ENCODE peak calls at places on chromosomes 13 and 19, in four cellular contexts. W is adrenal gland, S is left ventricle myocardium inferior, H is astrocyte of the cerebellum. Y is an unnamed sample.
A peak's percentile ranks its signal among the peaks of the same experiment; 100 is the strongest.

GRCh38 chr13:41706189-41706588 is 248.8 kb downstream of the RGCC start:
- DNase-seq in W (no peak), S (no peak), H (no peak), Y (no peak)

GRCh38 chr13:27450921-27451461 is 627 bp upstream of the MTIF3 start:
- DNase-seq in W (peak; percentile 37), S (peak; percentile 42), H (no peak), Y (peak; percentile 50)

GRCh38 chr19:751501-752341 is 809 bp downstream of the MISP start:
- DNase-seq in W (peak; percentile 44), S (no peak), H (no peak), Y (no peak)

GRCh38 chr13:75934889-75935288 is 298.8 kb downstream of the LMO7 start:
- DNase-seq in W (no peak), S (no peak), H (peak; percentile 33), Y (no peak)

GRCh38 chr19:18313398-18313797 is 9.5 kb downstream of the LSM4 start:
- DNase-seq in W (no peak), S (no peak), H (no peak), Y (no peak)

GRCh38 chr19:1445185-1445931 is 4.6 kb upstream of the APC2 start:
- DNase-seq in W (peak; percentile 62), S (peak; percentile 66), H (no peak), Y (peak; percentile 80)

GRCh38 chr13:25432686-25433085 is 60.9 kb downstream of the ATP8A2 start:
- DNase-seq in W (no peak), S (no peak), H (no peak), Y (no peak)

GRCh38 chr19:49301866-49302252 is 23.1 kb downstream of the SLC6A16 start:
- DNase-seq in W (no peak), S (no peak), H (no peak), Y (no peak)

GRCh38 chr13:44306401-44307192 is 67.0 kb upstream of the SERP2 start:
- DNase-seq in W (peak; percentile 72), S (peak; percentile 43), H (peak; percentile 96), Y (peak; percentile 25)

GRCh38 chr19:49361438-49362047 is 673 bp downstream of the TEAD2 start:
- DNase-seq in W (peak; percentile 80), S (peak; percentile 85), H (peak; percentile 53), Y (peak; percentile 79)

GRCh38 chr19:34213283-34213682 is 41.0 kb downstream of the LSM14A start:
- DNase-seq in W (no peak), S (no peak), H (no peak), Y (no peak)

DNA sequence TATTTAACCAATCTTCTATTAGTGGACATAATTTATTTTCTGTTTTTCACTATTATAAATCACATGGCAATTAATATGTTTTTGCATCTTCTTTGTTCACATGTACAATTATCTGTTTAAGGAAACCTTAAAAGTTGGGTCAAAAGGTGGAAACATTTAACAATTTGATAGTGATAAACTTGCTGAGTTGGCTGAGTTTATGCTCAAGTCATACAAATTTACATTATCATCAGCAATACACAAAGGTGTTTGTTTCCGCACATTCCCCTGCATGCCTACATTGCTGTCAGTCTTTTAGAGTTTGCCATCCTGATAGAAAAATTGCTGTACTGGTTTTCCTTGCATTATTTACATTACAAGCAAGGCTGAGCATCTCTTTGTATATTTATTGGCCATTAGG is 139.5 kb downstream of the KCNRG start:
- DNase-seq in W (no peak), S (no peak), H (no peak), Y (no peak)
- H3K4me3 ChIP-seq in W (no peak overlapping the region), S (no peak overlapping the region), H (no peak overlapping the region), Y (no peak overlapping the region)

DNA sequence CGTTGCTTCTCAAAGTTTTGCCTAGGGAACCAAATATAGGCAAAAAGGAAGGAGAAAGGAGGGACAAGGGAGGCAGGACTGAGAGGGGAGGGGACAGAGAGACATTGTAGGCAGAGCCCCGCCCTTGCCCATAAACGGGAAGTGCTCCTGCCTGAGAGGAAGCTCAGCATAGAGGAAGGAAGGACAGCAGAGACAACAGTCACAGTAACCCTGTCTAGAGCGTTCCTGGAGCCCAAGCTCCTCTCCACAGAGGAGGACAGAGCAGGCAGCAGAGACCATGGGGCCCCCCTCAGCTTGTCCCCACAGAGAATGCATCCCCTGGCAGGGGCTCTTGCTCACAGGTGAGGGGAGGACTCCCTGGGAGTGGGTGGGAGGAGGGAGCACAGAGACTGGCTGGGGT is at the start of gene CEACAM21:
- DNase-seq in W (peak; percentile 61), S (peak; percentile 52), H (no peak), Y (no peak)
- H3K4me3 ChIP-seq in W (peak within 1 kb of the TSS; percentile 32), S (peak within 1 kb of the TSS; percentile 32), H (no peak within 1 kb of the TSS), Y (no peak within 1 kb of the TSS)

DNA sequence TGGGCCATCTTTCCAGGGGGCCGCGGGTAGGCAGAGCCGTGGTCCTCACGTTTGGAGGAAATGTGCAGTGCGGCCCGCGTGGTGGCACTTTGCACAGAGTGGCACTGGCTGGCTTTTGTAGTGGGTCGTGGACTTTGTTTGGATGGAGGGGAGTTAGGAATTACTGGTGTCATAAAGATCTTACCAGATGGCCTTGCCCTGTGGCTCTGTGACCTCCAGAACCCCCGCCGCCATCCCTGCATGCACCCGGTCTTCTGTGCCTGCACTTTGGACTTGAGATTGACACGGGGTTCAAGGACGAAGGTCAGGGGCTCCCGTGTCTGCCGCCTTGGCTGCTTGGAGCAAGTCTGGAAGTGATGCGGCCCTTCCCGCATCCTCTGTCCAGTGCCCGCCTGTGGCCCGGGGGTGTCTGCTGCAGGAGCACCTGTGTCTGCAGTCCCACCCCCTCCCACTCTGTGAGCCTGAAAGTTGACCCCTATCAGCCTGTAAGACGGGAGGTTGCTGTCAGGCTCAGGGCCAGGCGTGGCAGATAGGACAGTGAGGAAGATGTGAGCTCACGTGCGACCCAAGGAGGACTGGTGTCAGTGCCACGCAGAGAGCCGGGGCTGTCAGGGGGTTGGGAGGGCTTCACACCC is 2.2 kb downstream of the GNA11 start:
- DNase-seq in W (peak; percentile 60), S (no peak), H (no peak), Y (no peak)
- H3K4me3 ChIP-seq in W (peak overlapping the region; percentile 93), S (peak overlapping the region; percentile 100), H (peak overlapping the region; percentile 89), Y (no peak overlapping the region)

GRCh38 chr19:4152241-4152998 is 1.0 kb upstream of the CREB3L3 start:
- DNase-seq in W (no peak), S (no peak), H (no peak), Y (no peak)
- H3K4me3 ChIP-seq in W (no peak overlapping the region), S (no peak overlapping the region), H (no peak overlapping the region), Y (no peak overlapping the region)

GRCh38 chr13:109140777-109141354 is 511.5 kb downstream of the MYO16 start:
- DNase-seq in W (no peak), S (no peak), H (no peak), Y (no peak)
- H3K4me3 ChIP-seq in W (peak overlapping the region; percentile 61), S (peak overlapping the region; percentile 62), H (no peak overlapping the region), Y (no peak overlapping the region)

Y was measured in WERI-Rb-1.